ENCODE peak calls at places on chromosomes 6 and 20, in seven cellular contexts. S is H7; C is CD8-positive, alpha-beta memory T cell; Z is mesothelial cell of epicardium; Q is astrocyte; O is osteocyte; N is activated T-helper 1 cell treated with anti-CD3 and anti-CD28 coated beads, Interleukin-12 subunit alpha, Interleukin-12 subunit beta, Interleukin-2, Interleukin-4 antibody, amounts not matched to agents 30 ng/mL and 10 ng/mL and 1 ng/mL, durations not matched to agents 14 hours and 24 hours and 36 hours. D is an unnamed sample.
A peak's percentile ranks its signal among the peaks of the same experiment; 100 is the strongest.

GRCh38 chr20:45589725-45590124 is 10.6 kb upstream of the WFDC8 start:
- DNase-seq in O (no peak), S (no peak), Q (no peak), N (no peak), Z (no peak), C (no peak), D (no peak)

GRCh38 chr6:110944681-110945151 is 13.8 kb upstream of the GTF3C6 start:
- DNase-seq in C (no peak), Z (no peak), Q (peak; percentile 90), N (peak; percentile 40), S (no peak), O (no peak), D (no peak)

GRCh38 chr6:123064038-123064437 is 68.0 kb downstream of the CLVS2 start:
- DNase-seq in S (no peak), O (no peak), Q (no peak), C (no peak), Z (no peak), N (no peak), D (no peak)

GRCh38 chr6:131792091-131792496 is 15.7 kb upstream of the ENPP1 start:
- DNase-seq in O (no peak), S (peak; percentile 12), Z (no peak), Q (peak; percentile 75), C (no peak), N (no peak), D (peak; percentile 5)

GRCh38 chr6:170180671-170181337 is 110.1 kb downstream of the DLL1 start:
- DNase-seq in Z (peak; percentile 29), N (no peak), O (peak; percentile 68), Q (no peak), C (no peak), S (peak; percentile 29), D (no peak)

GRCh38 chr6:158050955-158051354 is 69.3 kb downstream of the SYNJ2 start:
- DNase-seq in Q (no peak), Z (no peak), N (no peak), S (no peak), C (no peak), O (no peak), D (no peak)

GRCh38 chr20:45969712-45970634 is 2.0 kb downstream of the ZNF335 start:
- DNase-seq in C (no peak), N (no peak), Z (no peak), S (peak; percentile 87), Q (peak; percentile 45), O (no peak), D (peak; percentile 84)

GRCh38 chr6:45191414-45191813 is 136.7 kb upstream of the RUNX2 start:
- DNase-seq in O (no peak), N (no peak), Q (no peak), Z (no peak), S (no peak), C (no peak), D (no peak)

GRCh38 chr6:7166410-7167293 is 58.9 kb downstream of the RREB1 start:
- DNase-seq in O (no peak), Q (peak; percentile 82), C (no peak), S (no peak), Z (no peak), N (no peak), D (no peak)

GRCh38 chr6:107491059-107491609 is 1.2 kb downstream of the SOBP start:
- DNase-seq in O (no peak), Q (no peak), S (peak; percentile 81), N (no peak), Z (peak; percentile 59), C (no peak), D (peak; percentile 16)

GRCh38 chr6:41976794-41977484 is 35.3 kb upstream of the CCND3 start:
- DNase-seq in Z (no peak), S (no peak), Q (peak; percentile 84), N (no peak), O (no peak), C (no peak), D (no peak)

GRCh38 chr20:46060301-46060881 is 29.4 kb downstream of the NCOA5 start:
- DNase-seq in N (no peak), Z (no peak), Q (no peak), O (peak; percentile 54), C (no peak), S (no peak), D (no peak)

GRCh38 chr20:39264506-39265172 is 302.5 kb downstream of the DHX35 start:
- DNase-seq in Z (peak; percentile 76), N (peak; percentile 2), C (no peak), S (peak; percentile 81), O (no peak), Q (peak; percentile 53), D (peak; percentile 83)

GRCh38 chr20:56091635-56092180 is 86.4 kb upstream of the CBLN4 start:
- DNase-seq in N (no peak), C (no peak), S (no peak), Z (no peak), O (no peak), Q (no peak), D (peak; percentile 4)

GRCh38 chr6:79170915-79171314 is 63.6 kb downstream of the HMGN3 start:
- DNase-seq in Q (peak; percentile 88), Z (no peak), N (no peak), O (no peak), S (no peak), C (no peak), D (no peak)

GRCh38 chr6:122405417-122405816 is 6.0 kb downstream of the HSF2 start:
- DNase-seq in N (no peak), C (no peak), S (no peak), Z (no peak), Q (peak; percentile 6), O (no peak), D (peak; percentile 26)

D was measured in SK-MEL-5.